ENCODE peak calls at places on chromosomes 12 and 14, in six cellular contexts. Y is HTR-8/SVneo; T is occipital lobe; E is cardiac muscle cell; D is CD4-positive, alpha-beta memory T cell; N is activated CD4-positive, CD25-positive, alpha-beta regulatory T cell treated with anti-CD3 and anti-CD28 coated beads, Interleukin-2, amount 50 U/mL, for 16 hours. V is an unnamed sample.

GRCh38 chr14:74539503-74539902 is 45.9 kb downstream of the ISCA2 start:
- DNase-seq in N (no peak), Y (no peak), D (no peak), E (no peak), T (no peak), V (no peak)

GRCh38 chr12:81077329-81077685 is 572 bp upstream of the ACSS3 start:
- DNase-seq in D (no peak), Y (no peak), T (no peak), N (no peak), E (peak; percentile 60), V (peak; percentile 56)

GRCh38 chr12:101051901-101052550 is 158.0 kb downstream of the SLC5A8 start:
- DNase-seq in E (no peak), N (no peak), D (no peak), T (no peak), Y (peak; percentile 62), V (peak; percentile 57)

GRCh38 chr12:100414756-100415155 is 57.9 kb downstream of the SLC17A8 start:
- DNase-seq in E (no peak), Y (no peak), T (no peak), N (no peak), D (no peak), V (no peak)

GRCh38 chr12:19155981-19156734 is 26.6 kb downstream of the PLEKHA5 start:
- DNase-seq in Y (no peak), D (no peak), E (no peak), N (no peak), T (no peak), V (no peak)

GRCh38 chr14:39492267-39492666 is 60.0 kb upstream of the FBXO33 start:
- DNase-seq in N (no peak), T (no peak), D (no peak), E (peak; percentile 12), Y (peak; percentile 25), V (no peak)

GRCh38 chr12:96247567-96247962 is 53.4 kb downstream of the ELK3 start:
- DNase-seq in Y (no peak), E (no peak), D (no peak), T (no peak), N (no peak), V (no peak)

GRCh38 chr14:96098309-96098998 is 59.3 kb downstream of the C14orf132 start:
- DNase-seq in N (no peak), D (no peak), E (peak; percentile 79), T (peak; percentile 39), Y (peak; percentile 48), V (no peak)

GRCh38 chr12:124734224-124734788 is 129.4 kb downstream of the SCARB1 start:
- DNase-seq in T (no peak), D (no peak), E (peak; percentile 74), N (no peak), Y (no peak), V (no peak)